ENCODE peak calls at places on chromosome 16, in five cellular contexts. Q is neural progenitor cell; M is upper lobe of right lung; Y is OCI-LY7; W is CD4-positive, CD25-positive, alpha-beta regulatory T cell. X is an unnamed sample.

GRCh38 chr16:88688013-88688778 is 1.9 kb upstream of the SNAI3 start:
- DNase-seq in Q (peak; percentile 47), M (no peak), Y (no peak), W (no peak), X (no peak)

GRCh38 chr16:31727553-31727952 is 146.1 kb upstream of the ZNF267 start:
- DNase-seq in Q (no peak), M (no peak), Y (no peak), W (no peak), X (no peak)

GRCh38 chr16:79093554-79093967 is 507.0 kb downstream of the MAF start:
- DNase-seq in Q (no peak), M (peak; percentile 68), Y (no peak), W (no peak), X (peak; percentile 9)

GRCh38 chr16:89026121-89026612 is 49.2 kb upstream of the CBFA2T3 start:
- DNase-seq in Q (no peak), M (peak; percentile 1), Y (peak; percentile 30), W (no peak), X (no peak)

GRCh38 chr16:67926181-67926742 is 5.4 kb downstream of the CTRL start:
- DNase-seq in Q (no peak), M (no peak), Y (no peak), W (no peak), X (no peak)

GRCh38 chr16:1048442-1049112 is 24.0 kb upstream of the SSTR5 start:
- DNase-seq in Q (peak; percentile 89), M (no peak), Y (no peak), W (no peak), X (no peak)

GRCh38 chr16:68069511-68070248 is 15.5 kb upstream of the NFATC3 start:
- DNase-seq in Q (no peak), M (peak; percentile 80), Y (no peak), W (no peak), X (no peak)

GRCh38 chr16:63652091-63652490 is 1469.8 kb downstream of the CDH11 start:
- DNase-seq in Q (peak; percentile 7), M (no peak), Y (no peak), W (no peak), X (no peak)

GRCh38 chr16:74743668-74744299 is 30.8 kb downstream of the FA2H start:
- DNase-seq in Q (no peak), M (peak; percentile 82), Y (no peak), W (no peak), X (no peak)

GRCh38 chr16:10870137-10870776 is 6.7 kb upstream of the CIITA start:
- DNase-seq in Q (no peak), M (no peak), Y (peak; percentile 57), W (no peak), X (no peak)

GRCh38 chr16:11203111-11203623 is 52.8 kb downstream of the SOCS1 start:
- DNase-seq in Q (no peak), M (no peak), Y (no peak), W (no peak), X (no peak)

GRCh38 chr16:66391726-66392670 is 25.5 kb downstream of the CDH5 start:
- DNase-seq in Q (no peak), M (no peak), Y (no peak), W (no peak), X (no peak)

GRCh38 chr16:4260360-4260759 is 12.5 kb downstream of the TFAP4 start:
- DNase-seq in Q (no peak), M (peak; percentile 92), Y (no peak), W (no peak), X (no peak)

GRCh38 chr16:1612320-1613111 is at the start of gene CRAMP1:
- DNase-seq in Q (peak; percentile 54), M (no peak), Y (peak; percentile 24), W (peak; percentile 10), X (peak; percentile 5)

GRCh38 chr16:15811778-15812750 is 44.8 kb downstream of the MYH11 start:
- DNase-seq in Q (peak; percentile 58), M (no peak), Y (no peak), W (no peak), X (no peak)

GRCh38 chr16:72371307-72372081 is 199.5 kb upstream of the PMFBP1 start:
- DNase-seq in Q (peak; percentile 83), M (no peak), Y (no peak), W (no peak), X (no peak)

GRCh38 chr16:86821933-86822332 is 243.6 kb downstream of the FOXL1 start:
- DNase-seq in Q (no peak), M (no peak), Y (no peak), W (no peak), X (no peak)

GRCh38 chr16:10558746-10559641 is 21.4 kb downstream of the EMP2 start:
- DNase-seq in Q (no peak), M (peak; percentile 72), Y (no peak), W (no peak), X (no peak)

GRCh38 chr16:24737916-24738594 is 8.6 kb downstream of the TNRC6A start:
- DNase-seq in Q (no peak), M (no peak), Y (no peak), W (no peak), X (no peak)
- H3K4me3 ChIP-seq in Q (no peak overlapping the region), M (no peak overlapping the region), Y (no peak overlapping the region), W (no peak overlapping the region), X (no peak overlapping the region)

DNA sequence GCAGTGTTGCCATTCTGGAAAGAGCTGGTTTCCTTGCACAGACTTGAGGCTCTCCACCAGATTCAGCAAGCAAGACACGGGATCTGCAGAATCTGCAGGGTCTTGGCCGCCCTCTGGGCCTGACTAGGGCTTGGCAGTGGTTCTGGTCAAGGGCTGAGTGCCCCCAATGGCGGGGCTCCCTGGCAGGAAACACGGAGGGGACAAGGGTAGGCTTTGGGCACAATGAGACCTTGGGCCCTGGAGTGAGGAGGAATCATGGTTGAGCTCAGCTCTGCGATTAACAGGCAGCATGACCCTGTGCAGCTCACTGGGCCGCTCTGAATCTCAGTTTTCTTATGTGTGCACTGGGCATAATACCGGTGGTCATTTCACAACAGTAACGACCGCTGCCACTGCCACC is 249.9 kb downstream of the GSG1L start:
- DNase-seq in Q (no peak), M (peak; percentile 38), Y (no peak), W (no peak), X (no peak)
- H3K4me1 ChIP-seq in Q (no peaks in the 10 kb centered on the region), M (no peaks in the 10 kb centered on the region), Y (no peaks in the 10 kb centered on the region), W (no peaks in the 10 kb centered on the region), X (no peaks in the 10 kb centered on the region)

DNA sequence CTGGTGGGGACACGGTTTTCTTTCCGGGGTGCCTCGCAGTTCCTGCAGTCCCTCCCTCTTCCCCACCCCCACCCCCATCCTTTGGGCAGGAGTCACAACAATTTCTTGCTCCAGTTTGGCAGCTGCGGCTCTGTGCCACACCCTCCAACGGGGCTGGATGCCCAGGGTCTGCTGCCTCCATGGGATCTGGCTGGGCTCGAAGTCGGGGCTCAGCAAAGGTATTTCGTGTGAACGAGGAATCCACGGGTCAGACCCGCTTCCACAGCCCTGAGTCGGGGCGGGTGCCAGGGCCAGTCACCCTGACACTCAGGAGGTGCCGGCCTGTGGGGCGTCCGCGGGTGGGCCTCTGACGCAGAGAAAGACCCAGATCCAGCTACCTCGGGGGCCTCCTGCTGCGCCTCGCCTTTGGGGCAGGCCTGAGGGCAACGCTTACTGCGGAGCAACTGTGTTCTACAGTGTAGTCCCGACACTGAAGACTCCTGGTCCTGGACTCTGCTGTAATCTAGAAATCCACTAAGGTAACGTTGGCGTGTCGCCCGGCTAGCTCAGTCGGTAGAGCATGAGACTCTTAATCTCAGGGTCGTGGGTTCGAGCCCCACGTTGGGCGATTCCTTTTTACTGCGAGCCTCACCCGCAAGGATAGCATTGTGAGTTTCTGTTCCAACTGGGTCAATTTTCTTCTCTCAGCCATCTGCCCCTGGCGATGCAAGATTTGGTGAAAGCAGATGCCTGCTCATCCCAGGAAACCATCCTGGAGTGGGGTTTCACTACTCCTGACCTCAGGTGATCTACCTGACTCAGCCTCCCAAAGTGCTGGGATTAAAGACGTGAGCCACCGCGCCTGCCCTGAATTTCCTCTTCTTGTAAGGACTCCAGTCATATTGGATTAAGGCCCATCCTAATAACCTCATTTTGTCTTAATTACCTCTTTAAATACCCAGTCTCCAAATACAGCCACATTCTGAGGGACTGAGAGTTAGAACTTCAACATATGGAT is 12.5 kb upstream of the OR1F1 start:
- DNase-seq in Q (peak; percentile 53), M (no peak), Y (no peak), W (no peak), X (no peak)
- H3K4me3 ChIP-seq in Q (peak overlapping the region; percentile 48), M (no peak overlapping the region), Y (no peak overlapping the region), W (no peak overlapping the region), X (no peak overlapping the region)

GRCh38 chr16:49269231-49269630 is 12.4 kb downstream of the CBLN1 start:
- DNase-seq in Q (no peak), M (no peak), Y (no peak), W (no peak), X (no peak)
- H3K4me1 ChIP-seq in Q (no peaks in the 10 kb centered on the region), M (no peaks in the 10 kb centered on the region), Y (no peaks in the 10 kb centered on the region), W (no peaks in the 10 kb centered on the region), X (no peaks in the 10 kb centered on the region)

GRCh38 chr16:50244140-50244503 is 22.2 kb upstream of the ADCY7 start:
- DNase-seq in Q (no peak), M (no peak), Y (no peak), W (no peak), X (no peak)

GRCh38 chr16:50247123-50247905 is 19.0 kb upstream of the ADCY7 start:
- DNase-seq in Q (no peak), M (no peak), Y (no peak), W (no peak), X (no peak)

GRCh38 chr16:50245417-50246298 is 20.7 kb upstream of the ADCY7 start:
- DNase-seq in Q (peak; percentile 60), M (peak; percentile 88), Y (peak; percentile 57), W (peak; percentile 32), X (peak; percentile 15)

GRCh38 chr16:50246299-50247122 is 19.8 kb upstream of the ADCY7 start:
- DNase-seq in Q (peak; percentile 67), M (no peak), Y (no peak), W (no peak), X (no peak)

GRCh38 chr16:50244504-50245416 is 21.6 kb upstream of the ADCY7 start:
- DNase-seq in Q (peak; percentile 42), M (no peak), Y (no peak), W (no peak), X (no peak)
- H3K4me3 ChIP-seq in Q (peak overlapping the region; percentile 59), M (peak overlapping the region; percentile 56), Y (no peak overlapping the region), W (peak overlapping the region; percentile 2), X (peak overlapping the region; percentile 42)

GRCh38 chr16:46911650-46912049 is 27.5 kb downstream of the GPT2 start:
- DNase-seq in Q (no peak), M (no peak), Y (no peak), W (no peak), X (no peak)

GRCh38 chr16:46915483-46916025 is 31.4 kb downstream of the GPT2 start:
- DNase-seq in Q (no peak), M (no peak), Y (no peak), W (no peak), X (no peak)

GRCh38 chr16:46911038-46911437 is 26.9 kb downstream of the GPT2 start:
- DNase-seq in Q (no peak), M (no peak), Y (no peak), W (no peak), X (no peak)

GRCh38 chr16:46916980-46917379 is 32.8 kb downstream of the GPT2 start:
- DNase-seq in Q (no peak), M (no peak), Y (peak; percentile 37), W (no peak), X (no peak)

GRCh38 chr16:46914556-46915201 is 30.5 kb downstream of the GPT2 start:
- DNase-seq in Q (no peak), M (no peak), Y (no peak), W (no peak), X (no peak)
- H3K4me1 ChIP-seq in Q (peaks cover 10% of the 10 kb centered on the region), M (no peaks in the 10 kb centered on the region), Y (peaks cover 20% of the 10 kb centered on the region), W (no peaks in the 10 kb centered on the region), X (no peaks in the 10 kb centered on the region)